ENCODE peak calls at places on chromosomes 13 and 19, in ten cellular contexts. G, M, O, E, S, K, U, A, I and N are unnamed samples.

GRCh38 chr13:113959198-113959597 is 14.7 kb downstream of the C13orf46 start:
- DNase-seq in G (no peak), M (no peak), O (no peak), E (no peak), S (no peak), K (no peak), U (no peak), A (no peak), I (no peak), N (no peak)

GRCh38 chr19:38457690-38458405 is 24.4 kb downstream of the RYR1 start:
- DNase-seq in G (no peak), M (no peak), O (no peak), E (no peak), S (no peak), K (no peak), U (no peak), A (no peak), I (no peak), N (no peak)

GRCh38 chr19:47758433-47758784 is 13.1 kb downstream of the NOP53 start:
- DNase-seq in G (no peak), M (no peak), O (no peak), E (no peak), S (no peak), K (no peak), U (no peak), A (no peak), I (no peak), N (no peak)

GRCh38 chr13:47211106-47211505 is 314.3 kb upstream of the HTR2A start:
- DNase-seq in G (no peak), M (no peak), O (no peak), E (no peak), S (no peak), K (no peak), U (peak; percentile 79), A (no peak), I (no peak), N (no peak)

GRCh38 chr13:22929391-22930126 is 251.2 kb upstream of the SGCG start:
- DNase-seq in G (no peak), M (no peak), O (no peak), E (no peak), S (peak; percentile 32), K (no peak), U (no peak), A (no peak), I (no peak), N (no peak)

GRCh38 chr19:23393121-23393520 is 2.1 kb downstream of the ZNF91 start:
- DNase-seq in G (no peak), M (no peak), O (no peak), E (no peak), S (no peak), K (no peak), U (no peak), A (no peak), I (no peak), N (no peak)

GRCh38 chr13:48636550-48636949 is 17.2 kb upstream of the CYSLTR2 start:
- DNase-seq in G (no peak), M (no peak), O (no peak), E (no peak), S (peak; percentile 27), K (no peak), U (no peak), A (no peak), I (no peak), N (no peak)

GRCh38 chr19:28045621-28046020 is 1167.3 kb downstream of the UQCRFS1 start:
- DNase-seq in G (no peak), M (no peak), O (no peak), E (no peak), S (no peak), K (no peak), U (no peak), A (no peak), I (no peak), N (no peak)

GRCh38 chr19:50794778-50795664 is 4.8 kb downstream of the ACP4 start:
- DNase-seq in G (no peak), M (no peak), O (peak; percentile 67), E (peak; percentile 70), S (no peak), K (no peak), U (peak; percentile 84), A (peak; percentile 56), I (no peak), N (no peak)

GRCh38 chr19:58399903-58400637 is 4.6 kb downstream of the RNF225 start:
- DNase-seq in G (no peak), M (no peak), O (no peak), E (no peak), S (no peak), K (no peak), U (no peak), A (no peak), I (no peak), N (no peak)

GRCh38 chr19:10871711-10872550 is 578 bp downstream of the CARM1 start:
- DNase-seq in G (peak; percentile 47), M (peak; percentile 53), O (no peak), E (peak; percentile 60), S (no peak), K (peak; percentile 67), U (peak; percentile 71), A (peak; percentile 81), I (peak; percentile 74), N (no peak)

GRCh38 chr13:114119196-114119595 is 13.2 kb downstream of the RASA3 start:
- DNase-seq in G (no peak), M (no peak), O (peak; percentile 48), E (no peak), S (peak; percentile 90), K (no peak), U (peak; percentile 93), A (no peak), I (peak; percentile 77), N (no peak)

GRCh38 chr13:50884270-50884669 is 25.3 kb upstream of the RNASEH2B start:
- DNase-seq in G (no peak), M (no peak), O (no peak), E (no peak), S (no peak), K (no peak), U (no peak), A (no peak), I (no peak), N (no peak)

GRCh38 chr19:4327252-4327876 is 11.3 kb downstream of the STAP2 start:
- DNase-seq in G (peak; percentile 32), M (no peak), O (peak; percentile 33), E (peak; percentile 57), S (peak; percentile 22), K (peak; percentile 96), U (peak; percentile 97), A (peak; percentile 84), I (peak; percentile 94), N (peak; percentile 83)

GRCh38 chr19:30144242-30144758 is 202.3 kb downstream of the URI1 start:
- DNase-seq in G (no peak), M (no peak), O (no peak), E (no peak), S (no peak), K (no peak), U (no peak), A (no peak), I (no peak), N (no peak)

GRCh38 chr13:113933901-113934300 is 40.0 kb downstream of the C13orf46 start:
- DNase-seq in G (peak; percentile 18), M (no peak), O (no peak), E (no peak), S (no peak), K (peak; percentile 7), U (no peak), A (peak; percentile 45), I (no peak), N (peak; percentile 55)

GRCh38 chr19:46717034-46717715 is at the start of gene PRKD2:
- DNase-seq in G (peak; percentile 85), M (peak; percentile 89), O (peak; percentile 83), E (peak; percentile 90), S (peak; percentile 79), K (peak; percentile 94), U (peak; percentile 98), A (peak; percentile 95), I (peak; percentile 96), N (peak; percentile 93)

GRCh38 chr19:4455742-4456565 is 1.6 kb downstream of the UBXN6 start:
- DNase-seq in G (no peak), M (no peak), O (no peak), E (no peak), S (peak; percentile 78), K (peak; percentile 93), U (peak; percentile 56), A (peak; percentile 79), I (peak; percentile 48), N (no peak)

GRCh38 chr19:48918071-48918470 is 15.4 kb upstream of the DHDH start:
- DNase-seq in G (no peak), M (no peak), O (no peak), E (peak; percentile 46), S (no peak), K (no peak), U (no peak), A (no peak), I (no peak), N (no peak)
- H3K4me3 ChIP-seq in G (no peak overlapping the region), M (no peak overlapping the region), O (no peak overlapping the region), E (no peak overlapping the region), S (no peak overlapping the region), K (no peak overlapping the region), U (no peak overlapping the region), A (no peak overlapping the region), I (no peak overlapping the region), N (no peak overlapping the region)

DNA sequence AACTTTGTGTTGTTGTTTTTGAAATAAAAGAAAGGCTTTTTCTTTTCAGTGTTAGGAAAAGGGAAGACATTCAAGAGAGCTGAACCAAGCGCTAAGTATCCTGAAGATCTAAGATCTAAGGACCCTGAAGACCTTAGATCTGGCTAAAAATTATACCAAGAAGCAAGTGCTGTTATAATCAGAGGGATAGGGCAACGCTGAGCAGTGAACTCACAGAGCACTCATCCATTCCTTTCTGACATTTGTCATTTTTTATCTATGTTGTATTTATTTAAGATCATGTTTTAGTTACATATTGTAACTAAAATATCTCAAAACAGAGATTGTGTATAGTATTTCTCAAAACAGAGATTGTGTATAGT is 60.5 kb upstream of the FAM216B start:
- DNase-seq in G (no peak), M (no peak), O (no peak), E (no peak), S (no peak), K (no peak), U (no peak), A (no peak), I (no peak), N (no peak)
- H3K4me3 ChIP-seq in G (no peak overlapping the region), M (no peak overlapping the region), O (peak overlapping the region; percentile 12), E (no peak overlapping the region), S (peak overlapping the region; percentile 35), K (no peak overlapping the region), U (no peak overlapping the region), A (no peak overlapping the region), I (no peak overlapping the region), N (no peak overlapping the region)

GRCh38 chr19:45113628-45114027 is 20.6 kb downstream of the PPP1R37 start:
- DNase-seq in G (no peak), M (no peak), O (no peak), E (no peak), S (no peak), K (no peak), U (no peak), A (no peak), I (no peak), N (no peak)
- H3K4me3 ChIP-seq in G (no peak overlapping the region), M (no peak overlapping the region), O (no peak overlapping the region), E (no peak overlapping the region), S (no peak overlapping the region), K (no peak overlapping the region), U (no peak overlapping the region), A (no peak overlapping the region), I (no peak overlapping the region), N (no peak overlapping the region)

DNA sequence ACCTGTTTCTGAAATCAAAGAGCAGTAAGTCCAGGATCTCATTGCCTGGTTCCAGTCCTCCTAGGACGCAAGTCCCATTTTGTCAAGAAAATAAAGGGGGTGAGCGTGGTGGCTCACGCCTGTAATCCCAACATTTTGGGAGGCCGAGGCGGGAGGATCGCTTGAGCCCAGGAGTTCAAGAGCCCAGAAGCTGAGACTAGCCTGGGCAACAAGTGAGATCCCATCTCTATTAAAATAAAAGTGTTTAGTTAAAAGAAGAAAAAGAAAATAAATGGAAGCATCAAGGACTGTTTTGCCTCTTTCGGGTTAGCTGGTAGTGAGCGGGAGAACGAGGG is 344 bp upstream of the HAUS5 start:
- DNase-seq in G (no peak), M (no peak), O (no peak), E (no peak), S (no peak), K (no peak), U (no peak), A (no peak), I (no peak), N (no peak)
- H3K4me3 ChIP-seq in G (peak overlapping the region; percentile 68), M (no peak overlapping the region), O (peak overlapping the region; percentile 75), E (peak overlapping the region; percentile 84), S (peak overlapping the region; percentile 96), K (peak overlapping the region; percentile 77), U (peak overlapping the region; percentile 91), A (peak overlapping the region; percentile 78), I (peak overlapping the region; percentile 83), N (peak overlapping the region; percentile 80)